ENCODE peak calls at places on chromosomes 13 and 19, in nine cellular contexts. One of them, this sample, is unnamed.
A peak's percentile ranks its signal among the peaks of the same experiment; 100 is the strongest.

GRCh38 chr13:112730157-112730671 is 40.4 kb downstream of the ATP11A start:
- DNase-seq in vagina: no peak
- DNase-seq in body of pancreas: no peak
- DNase-seq in A673: no peak
- DNase-seq in adrenal gland: no peak
- DNase-seq in lower lobe of right lung: no peak
- DNase-seq in neural progenitor cell: no peak
- DNase-seq in psoas muscle: peak; percentile 43
- DNase-seq in uterus: no peak
- DNase-seq in this sample: no peak

GRCh38 chr13:75762066-75762937 is 126.2 kb downstream of the LMO7 start:
- DNase-seq in body of pancreas: no peak
- DNase-seq in vagina: no peak
- DNase-seq in adrenal gland: no peak
- DNase-seq in lower lobe of right lung: no peak
- DNase-seq in uterus: no peak
- DNase-seq in A673: no peak
- DNase-seq in psoas muscle: no peak
- DNase-seq in neural progenitor cell: no peak
- DNase-seq in this sample: peak; percentile 64

GRCh38 chr19:10961763-10962536 is 1.1 kb downstream of the SMARCA4 start:
- DNase-seq in psoas muscle: no peak
- DNase-seq in neural progenitor cell: peak; percentile 75
- DNase-seq in A673: no peak
- DNase-seq in body of pancreas: no peak
- DNase-seq in lower lobe of right lung: no peak
- DNase-seq in uterus: no peak
- DNase-seq in vagina: no peak
- DNase-seq in adrenal gland: no peak
- DNase-seq in this sample: no peak

GRCh38 chr13:110716235-110716505 is 2.7 kb downstream of the ING1 start:
- DNase-seq in psoas muscle: peak; percentile 63
- DNase-seq in lower lobe of right lung: peak; percentile 63
- DNase-seq in vagina: no peak
- DNase-seq in uterus: no peak
- DNase-seq in neural progenitor cell: peak; percentile 57
- DNase-seq in adrenal gland: no peak
- DNase-seq in body of pancreas: peak; percentile 60
- DNase-seq in A673: peak; percentile 15
- DNase-seq in this sample: peak; percentile 72

GRCh38 chr13:82717249-82717648 is 1165.0 kb downstream of the SLITRK1 start:
- DNase-seq in body of pancreas: no peak
- DNase-seq in uterus: no peak
- DNase-seq in psoas muscle: no peak
- DNase-seq in vagina: no peak
- DNase-seq in A673: no peak
- DNase-seq in lower lobe of right lung: no peak
- DNase-seq in adrenal gland: no peak
- DNase-seq in neural progenitor cell: no peak
- DNase-seq in this sample: no peak

GRCh38 chr13:44040070-44040753 is 160.5 kb downstream of the LACC1 start:
- DNase-seq in neural progenitor cell: no peak
- DNase-seq in vagina: no peak
- DNase-seq in adrenal gland: no peak
- DNase-seq in psoas muscle: no peak
- DNase-seq in uterus: no peak
- DNase-seq in body of pancreas: no peak
- DNase-seq in lower lobe of right lung: no peak
- DNase-seq in A673: no peak
- DNase-seq in this sample: no peak

GRCh38 chr19:11479470-11480080 is 1.3 kb downstream of the ELAVL3 start:
- DNase-seq in A673: peak; percentile 63
- DNase-seq in uterus: no peak
- DNase-seq in lower lobe of right lung: no peak
- DNase-seq in adrenal gland: no peak
- DNase-seq in body of pancreas: peak; percentile 65
- DNase-seq in neural progenitor cell: peak; percentile 85
- DNase-seq in psoas muscle: no peak
- DNase-seq in vagina: no peak
- DNase-seq in this sample: no peak

GRCh38 chr19:32104465-32105235 is 240.8 kb upstream of the ZNF507 start:
- DNase-seq in psoas muscle: no peak
- DNase-seq in vagina: no peak
- DNase-seq in lower lobe of right lung: no peak
- DNase-seq in A673: peak; percentile 72
- DNase-seq in neural progenitor cell: no peak
- DNase-seq in adrenal gland: no peak
- DNase-seq in body of pancreas: peak; percentile 26
- DNase-seq in uterus: peak; percentile 39
- DNase-seq in this sample: no peak

GRCh38 chr13:22108283-22108897 is 437.5 kb downstream of the FGF9 start:
- DNase-seq in uterus: no peak
- DNase-seq in vagina: no peak
- DNase-seq in A673: no peak
- DNase-seq in lower lobe of right lung: no peak
- DNase-seq in body of pancreas: no peak
- DNase-seq in neural progenitor cell: no peak
- DNase-seq in adrenal gland: no peak
- DNase-seq in psoas muscle: no peak
- DNase-seq in this sample: no peak

GRCh38 chr19:2315818-2316353 is 7.9 kb upstream of the LINGO3 start:
- DNase-seq in uterus: no peak
- DNase-seq in neural progenitor cell: peak; percentile 86
- DNase-seq in lower lobe of right lung: peak; percentile 88
- DNase-seq in psoas muscle: peak; percentile 64
- DNase-seq in adrenal gland: peak; percentile 74
- DNase-seq in vagina: no peak
- DNase-seq in body of pancreas: peak; percentile 54
- DNase-seq in A673: no peak
- DNase-seq in this sample: peak; percentile 49
- TF ChIP-seq CTCF in uterus: peak; percentile 35
- TF ChIP-seq CTCF in neural progenitor cell: peak; percentile 81
- TF ChIP-seq CTCF in lower lobe of right lung: peak; percentile 68
- TF ChIP-seq CTCF in psoas muscle: peak; percentile 45
- TF ChIP-seq CTCF in adrenal gland: peak; percentile 68
- TF ChIP-seq CTCF in vagina: peak; percentile 21
- TF ChIP-seq CTCF in body of pancreas: no peak
- TF ChIP-seq CTCF in A673: peak; percentile 20
- TF ChIP-seq CTCF in this sample: peak; percentile 62

GRCh38 chr19:40805258-40805868 is 6.4 kb downstream of the EGLN2 start:
- DNase-seq in A673: no peak
- DNase-seq in neural progenitor cell: no peak
- DNase-seq in uterus: no peak
- DNase-seq in body of pancreas: peak; percentile 78
- DNase-seq in vagina: no peak
- DNase-seq in adrenal gland: peak; percentile 67
- DNase-seq in psoas muscle: no peak
- DNase-seq in lower lobe of right lung: no peak
- DNase-seq in this sample: peak; percentile 87

GRCh38 chr19:40804783-40805242 is 5.8 kb downstream of the EGLN2 start:
- DNase-seq in uterus: no peak
- DNase-seq in vagina: no peak
- DNase-seq in body of pancreas: no peak
- DNase-seq in adrenal gland: no peak
- DNase-seq in A673: no peak
- DNase-seq in psoas muscle: no peak
- DNase-seq in neural progenitor cell: no peak
- DNase-seq in lower lobe of right lung: no peak
- DNase-seq in this sample: no peak

GRCh38 chr19:40803170-40803856 is 4.3 kb downstream of the EGLN2 start:
- DNase-seq in psoas muscle: no peak
- DNase-seq in neural progenitor cell: no peak
- DNase-seq in A673: no peak
- DNase-seq in body of pancreas: no peak
- DNase-seq in adrenal gland: no peak
- DNase-seq in lower lobe of right lung: no peak
- DNase-seq in vagina: no peak
- DNase-seq in uterus: no peak
- DNase-seq in this sample: no peak

GRCh38 chr19:40802300-40803169 is 3.5 kb downstream of the EGLN2 start:
- DNase-seq in neural progenitor cell: no peak
- DNase-seq in uterus: peak; percentile 73
- DNase-seq in psoas muscle: peak; percentile 66
- DNase-seq in adrenal gland: peak; percentile 56
- DNase-seq in lower lobe of right lung: no peak
- DNase-seq in body of pancreas: no peak
- DNase-seq in vagina: no peak
- DNase-seq in A673: no peak
- DNase-seq in this sample: peak; percentile 42

GRCh38 chr19:40803857-40804782 is 5.1 kb downstream of the EGLN2 start:
- DNase-seq in psoas muscle: no peak
- DNase-seq in adrenal gland: peak; percentile 55
- DNase-seq in vagina: no peak
- DNase-seq in uterus: no peak
- DNase-seq in A673: no peak
- DNase-seq in neural progenitor cell: no peak
- DNase-seq in body of pancreas: peak; percentile 85
- DNase-seq in lower lobe of right lung: peak; percentile 83
- DNase-seq in this sample: peak; percentile 87
- H3K36me3 ChIP-seq in psoas muscle: peaks cover 48% of the 10 kb centered on the region
- H3K36me3 ChIP-seq in adrenal gland: no peaks in the 10 kb centered on the region
- H3K36me3 ChIP-seq in vagina: no peaks in the 10 kb centered on the region
- H3K36me3 ChIP-seq in uterus: no peaks in the 10 kb centered on the region
- H3K36me3 ChIP-seq in A673: peaks cover 49% of the 10 kb centered on the region
- H3K36me3 ChIP-seq in neural progenitor cell: no peaks in the 10 kb centered on the region
- H3K36me3 ChIP-seq in body of pancreas: no peaks in the 10 kb centered on the region
- H3K36me3 ChIP-seq in lower lobe of right lung: peaks cover 86% of the 10 kb centered on the region
- H3K36me3 ChIP-seq in this sample: peaks cover 26% of the 10 kb centered on the region

DNA sequence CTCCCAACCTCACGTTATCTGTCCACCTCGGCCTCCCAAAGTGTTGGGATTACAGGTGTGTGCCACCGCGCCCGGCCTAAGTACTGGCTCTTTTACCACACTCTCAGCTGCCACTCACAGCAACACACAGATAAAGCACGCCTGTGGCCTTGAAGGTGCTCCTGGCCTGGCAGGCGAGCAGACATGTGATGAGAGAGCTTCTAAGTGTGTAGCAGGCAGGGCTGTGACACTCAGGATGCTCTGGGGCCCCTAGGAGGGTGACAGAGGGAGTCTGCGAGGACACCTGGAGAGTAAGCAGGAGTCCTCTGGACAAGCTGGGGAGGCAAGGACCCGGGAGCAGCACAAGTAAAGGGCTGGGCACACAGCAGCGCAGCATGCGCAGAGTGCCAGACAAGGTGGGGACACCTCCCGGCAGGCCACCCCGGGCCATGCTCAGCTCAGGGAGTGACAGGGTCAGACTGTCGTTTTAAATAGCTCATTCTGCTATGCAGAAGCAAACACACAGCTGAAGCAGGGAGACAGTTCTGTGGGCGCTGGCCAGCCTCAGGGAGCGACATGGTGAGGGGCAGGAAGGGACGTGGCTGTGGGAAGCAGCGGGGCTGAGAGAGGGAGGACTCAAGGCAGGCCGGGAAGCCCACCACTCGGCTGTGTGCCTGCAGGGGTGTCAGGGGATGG is 26.5 kb downstream of the MED26 start:
- DNase-seq in lower lobe of right lung: no peak
- DNase-seq in neural progenitor cell: no peak
- DNase-seq in body of pancreas: peak; percentile 29
- DNase-seq in psoas muscle: no peak
- DNase-seq in vagina: no peak
- DNase-seq in adrenal gland: no peak
- DNase-seq in A673: no peak
- DNase-seq in uterus: no peak
- DNase-seq in this sample: no peak
- H3K27ac ChIP-seq in lower lobe of right lung: no peak overlapping the region
- H3K27ac ChIP-seq in neural progenitor cell: no peak overlapping the region
- H3K27ac ChIP-seq in body of pancreas: no peak overlapping the region
- H3K27ac ChIP-seq in psoas muscle: no peak overlapping the region
- H3K27ac ChIP-seq in vagina: no peak overlapping the region
- H3K27ac ChIP-seq in adrenal gland: no peak overlapping the region
- H3K27ac ChIP-seq in A673: no peak overlapping the region
- H3K27ac ChIP-seq in uterus: no peak overlapping the region
- H3K27ac ChIP-seq in this sample: no peak overlapping the region

GRCh38 chr13:32587014-32587773 is 942 bp downstream of the PDS5B start:
- DNase-seq in A673: peak; percentile 74
- DNase-seq in body of pancreas: peak; percentile 85
- DNase-seq in adrenal gland: peak; percentile 74
- DNase-seq in lower lobe of right lung: peak; percentile 79
- DNase-seq in vagina: no peak
- DNase-seq in uterus: peak; percentile 68
- DNase-seq in psoas muscle: peak; percentile 77
- DNase-seq in neural progenitor cell: peak; percentile 93
- DNase-seq in this sample: peak; percentile 76
- TF ChIP-seq CTCF in A673: no peak
- TF ChIP-seq CTCF in body of pancreas: no peak
- TF ChIP-seq CTCF in adrenal gland: peak; percentile 16
- TF ChIP-seq CTCF in lower lobe of right lung: no peak
- TF ChIP-seq CTCF in vagina: no peak
- TF ChIP-seq CTCF in uterus: no peak
- TF ChIP-seq CTCF in psoas muscle: peak; percentile 10
- TF ChIP-seq CTCF in neural progenitor cell: no peak
- TF ChIP-seq CTCF in this sample: no peak